ENCODE peak calls at places on chromosomes 2 and 18, in six cellular contexts. Q, W, V, T, C and B are unnamed samples.

GRCh38 chr2:238242731-238243495 is 3.1 kb upstream of the HES6 start:
- DNase-seq in V (no peak), C (no peak), W (no peak), Q (no peak), T (no peak), B (no peak)

GRCh38 chr2:120854766-120855530 is 119.3 kb downstream of the GLI2 start:
- DNase-seq in T (no peak), V (no peak), Q (no peak), W (no peak), C (no peak), B (no peak)

GRCh38 chr18:63119647-63120046 is 199.9 kb downstream of the BCL2 start:
- DNase-seq in Q (no peak), T (peak), W (no peak), C (peak), V (peak), B (no peak)

GRCh38 chr18:35178260-35178659 is 62.6 kb upstream of the ZNF397 start:
- DNase-seq in C (no peak), W (no peak), Q (no peak), T (peak), V (peak), B (no peak)

GRCh38 chr2:23824777-23825212 is 102.1 kb downstream of the ATAD2B start:
- DNase-seq in C (peak), W (peak), T (peak), Q (peak), V (peak), B (no peak)

GRCh38 chr2:218169757-218170546 is 3.2 kb upstream of the CXCR1 start:
- DNase-seq in T (no peak), V (peak), C (no peak), W (no peak), Q (no peak), B (no peak)

GRCh38 chr18:49656098-49656591 is 94.3 kb downstream of the LIPG start:
- DNase-seq in C (peak), W (no peak), Q (no peak), T (peak), V (peak), B (no peak)

GRCh38 chr18:77133920-77134496 is 1.4 kb upstream of the MBP start:
- DNase-seq in T (no peak), V (no peak), W (no peak), C (no peak), Q (no peak), B (no peak)

GRCh38 chr2:111702119-111702808 is 181.7 kb downstream of the ANAPC1 start:
- DNase-seq in W (peak), T (peak), V (peak), Q (no peak), C (peak), B (no peak)